ENCODE peak calls at places on chromosomes 11 and 22, in five cellular contexts. G is A549, P is upper lobe of right lung, J is activated T-cell treated with anti-CD3 and anti-CD28 coated beads for 24 hours, S is RWPE1. C is an unnamed sample.

GRCh38 chr22:39122772-39123470 is 25.9 kb downstream of the APOBEC3H start:
- DNase-seq in G (no peak), P (no peak), J (no peak), S (no peak), C (no peak)

GRCh38 chr11:2886191-2886894 is 768 bp upstream of the CDKN1C start:
- DNase-seq in G (no peak), P (no peak), J (no peak), S (no peak), C (peak; percentile 32)

GRCh38 chr11:133228406-133229330 is 303.6 kb downstream of the OPCML start:
- DNase-seq in G (no peak), P (no peak), J (no peak), S (no peak), C (no peak)

GRCh38 chr11:58958500-58958899 is 19.2 kb downstream of the GLYATL1 start:
- DNase-seq in G (peak; percentile 19), P (no peak), J (no peak), S (no peak), C (no peak)

GRCh38 chr11:32221476-32222032 is 130.7 kb downstream of the RCN1 start:
- DNase-seq in G (no peak), P (no peak), J (no peak), S (no peak), C (no peak)

GRCh38 chr11:71329165-71329510 is 76.8 kb upstream of the SHANK2 start:
- DNase-seq in G (no peak), P (no peak), J (no peak), S (no peak), C (no peak)

GRCh38 chr22:25081409-25081824 is 118.2 kb upstream of the CRYBB3 start:
- DNase-seq in G (peak; percentile 29), P (no peak), J (peak; percentile 50), S (peak; percentile 20), C (peak; percentile 46)

GRCh38 chr11:12083380-12083779 is 27.0 kb upstream of the MICAL2 start:
- DNase-seq in G (no peak), P (no peak), J (no peak), S (no peak), C (no peak)

GRCh38 chr11:92070026-92070889 is 154.4 kb upstream of the FAT3 start:
- DNase-seq in G (no peak), P (no peak), J (no peak), S (no peak), C (no peak)

GRCh38 chr11:76773921-76774361 is 9.2 kb upstream of the TSKU start:
- DNase-seq in G (no peak), P (no peak), J (no peak), S (peak; percentile 31), C (no peak)

GRCh38 chr11:118353084-118353710 is 6.2 kb upstream of the UBE4A start:
- DNase-seq in G (no peak), P (no peak), J (no peak), S (peak; percentile 5), C (peak; percentile 22)

GRCh38 chr22:36415415-36416168 is 27.8 kb upstream of the MYH9 start:
- DNase-seq in G (peak; percentile 49), P (no peak), J (no peak), S (no peak), C (no peak)

GRCh38 chr11:66589996-66590675 is 2.7 kb downstream of the CCDC87 start:
- DNase-seq in G (no peak), P (no peak), J (no peak), S (no peak), C (no peak)

GRCh38 chr11:123122852-123123251 is 60.9 kb upstream of the HSPA8 start:
- DNase-seq in G (no peak), P (no peak), J (no peak), S (no peak), C (no peak)

GRCh38 chr22:49687333-49687732 is 140.3 kb downstream of the BRD1 start:
- DNase-seq in G (no peak), P (no peak), J (no peak), S (no peak), C (no peak)

GRCh38 chr11:75766449-75767227 is 1.9 kb upstream of the DGAT2 start:
- DNase-seq in G (no peak), P (no peak), J (no peak), S (no peak), C (no peak)

GRCh38 chr11:63845305-63845704 is 6.4 kb downstream of the MARK2 start:
- DNase-seq in G (peak; percentile 68), P (no peak), J (no peak), S (peak; percentile 36), C (peak; percentile 45)

GRCh38 chr22:19109198-19110063 is 12.8 kb downstream of the DGCR2 start:
- DNase-seq in G (peak; percentile 22), P (peak; percentile 49), J (no peak), S (peak; percentile 55), C (peak; percentile 40)

GRCh38 chr11:126118806-126119205 is 56.1 kb upstream of the CDON start:
- DNase-seq in G (no peak), P (no peak), J (no peak), S (no peak), C (no peak)

GRCh38 chr11:3215346-3216026 is 3.1 kb downstream of the MRGPRG start:
- DNase-seq in G (no peak), P (no peak), J (no peak), S (no peak), C (no peak)

GRCh38 chr11:3167143-3168119 is 2.3 kb upstream of the OSBPL5 start:
- DNase-seq in G (no peak), P (peak; percentile 46), J (no peak), S (no peak), C (no peak)

GRCh38 chr11:59418151-59418550 is 8.1 kb downstream of the OR5A2 start:
- DNase-seq in G (no peak), P (no peak), J (no peak), S (no peak), C (no peak)

GRCh38 chr11:113447621-113448310 is 27.4 kb downstream of the DRD2 start:
- DNase-seq in G (no peak), P (no peak), J (no peak), S (peak; percentile 71), C (peak; percentile 56)

GRCh38 chr11:7793233-7793632 is 3.5 kb downstream of the OR5P2 start:
- DNase-seq in G (no peak), P (no peak), J (no peak), S (no peak), C (no peak)

GRCh38 chr11:129598378-129598777 is 217.3 kb upstream of the TMEM45B start:
- DNase-seq in G (no peak), P (no peak), J (no peak), S (no peak), C (no peak)

GRCh38 chr22:32991353-32992115 is 66.6 kb downstream of the SYN3 start:
- DNase-seq in G (no peak), P (peak; percentile 76), J (no peak), S (peak; percentile 73), C (peak; percentile 35)

GRCh38 chr11:116353517-116353916 is 419.3 kb downstream of the BUD13 start:
- DNase-seq in G (no peak), P (no peak), J (no peak), S (peak; percentile 18), C (no peak)

GRCh38 chr11:12131943-12132789 is 21.8 kb downstream of the MICAL2 start:
- DNase-seq in G (no peak), P (peak; percentile 20), J (no peak), S (no peak), C (no peak)

GRCh38 chr11:69493931-69494821 is 12.7 kb downstream of the LINC01488 start:
- DNase-seq in G (no peak), P (no peak), J (no peak), S (no peak), C (no peak)

GRCh38 chr11:126613272-126613671 is 257.8 kb downstream of the ST3GAL4 start:
- DNase-seq in G (no peak), P (no peak), J (no peak), S (no peak), C (no peak)

GRCh38 chr11:60899977-60900376 is 6.4 kb downstream of the PRPF19 start:
- DNase-seq in G (no peak), P (no peak), J (no peak), S (no peak), C (no peak)

GRCh38 chr11:96486890-96487633 is 97.2 kb downstream of the JRKL start:
- DNase-seq in G (peak; percentile 49), P (peak; percentile 71), J (no peak), S (no peak), C (no peak)

GRCh38 chr22:50486561-50487289 is at the start of gene MIOX:
- DNase-seq in G (no peak), P (no peak), J (no peak), S (no peak), C (no peak)